ENCODE peak calls at places on chromosomes 2 and 18, in five cellular contexts. K is heart left ventricle, J is fibroblast of lung, S is body of pancreas, B is left ventricle myocardium inferior. X is an unnamed sample. For H3K9me3, the result is how much of the 10 kb centered on the place peaks cover.

GRCh38 chr2:128054104-128054503 is 26.2 kb upstream of the SAP130 start:
- DNase-seq in K (no peak), J (no peak), S (no peak), B (no peak), X (no peak)

GRCh38 chr2:74587664-74588277 is 33.3 kb downstream of the DOK1 start:
- DNase-seq in K (peak), J (peak), S (peak), B (peak), X (peak)

GRCh38 chr2:133371286-133371685 is 197.0 kb downstream of the NCKAP5 start:
- DNase-seq in K (no peak), J (no peak), S (no peak), B (no peak), X (no peak)

GRCh38 chr2:161992526-161992925 is 81.5 kb downstream of the DPP4 start:
- DNase-seq in K (no peak), J (peak), S (no peak), B (no peak), X (no peak)

GRCh38 chr2:42513252-42513918 is 19.6 kb upstream of the KCNG3 start:
- DNase-seq in K (no peak), J (peak), S (peak), B (no peak), X (no peak)

GRCh38 chr18:2417861-2418610 is 153.3 kb downstream of the METTL4 start:
- DNase-seq in K (no peak), J (peak), S (no peak), B (no peak), X (no peak)

GRCh38 chr2:39682078-39682477 is 16.4 kb downstream of the TMEM178A start:
- DNase-seq in K (no peak), J (peak), S (no peak), B (no peak), X (no peak)

GRCh38 chr18:50128506-50129271 is 66.3 kb downstream of the MYO5B start:
- DNase-seq in K (no peak), J (no peak), S (peak), B (no peak), X (no peak)

GRCh38 chr2:84841577-84841976 is 39.3 kb downstream of the TRABD2A start:
- DNase-seq in K (no peak), J (no peak), S (no peak), B (no peak), X (no peak)

GRCh38 chr18:55214969-55215368 is 255.7 kb upstream of the CCDC68 start:
- DNase-seq in K (no peak), J (no peak), S (no peak), B (no peak), X (no peak)

GRCh38 chr18:10900435-10900834 is 248.9 kb downstream of the PIEZO2 start:
- DNase-seq in K (no peak), J (no peak), S (no peak), B (no peak), X (no peak)

GRCh38 chr2:43225093-43225787 is 1.2 kb downstream of the ZFP36L2 start:
- DNase-seq in K (peak), J (peak), S (peak), B (peak), X (peak)

GRCh38 chr18:9417081-9417841 is 58.1 kb upstream of the RALBP1 start:
- DNase-seq in K (no peak), J (peak), S (peak), B (peak), X (no peak)

GRCh38 chr2:15363734-15364133 is 197.4 kb downstream of the NBAS start:
- DNase-seq in K (no peak), J (no peak), S (no peak), B (no peak), X (no peak)

GRCh38 chr2:197628043-197628500 is 47.3 kb downstream of the RFTN2 start:
- DNase-seq in K (no peak), J (peak), S (no peak), B (no peak), X (peak)

GRCh38 chr18:58862851-58863538 is 1.7 kb upstream of the ZNF532 start:
- DNase-seq in K (peak), J (peak), S (no peak), B (peak), X (peak)

GRCh38 chr2:54636425-54637139 is 86.9 kb upstream of the EML6 start:
- DNase-seq in K (no peak), J (no peak), S (peak), B (no peak), X (no peak)

GRCh38 chr18:58314284-58314683 is 270.3 kb downstream of the NEDD4L start:
- DNase-seq in K (no peak), J (peak), S (peak), B (no peak), X (peak)

GRCh38 chr2:233152541-233152940 is 92.4 kb downstream of the INPP5D start:
- DNase-seq in K (peak), J (peak), S (peak), B (peak), X (peak)

GRCh38 chr18:41858761-41859555 is 96.1 kb upstream of the PIK3C3 start:
- DNase-seq in K (no peak), J (no peak), S (no peak), B (no peak), X (no peak)

GRCh38 chr2:189570565-189570964 is 10.0 kb downstream of the SLC40A1 start:
- DNase-seq in K (no peak), J (peak), S (no peak), B (no peak), X (no peak)

GRCh38 chr2:239009001-239009961 is 161.4 kb downstream of the TWIST2 start:
- DNase-seq in K (no peak), J (no peak), S (no peak), B (no peak), X (no peak)

GRCh38 chr2:127735044-127735443 is 33.7 kb downstream of the SFT2D3 start:
- DNase-seq in K (no peak), J (no peak), S (no peak), B (no peak), X (no peak)

GRCh38 chr2:234968633-234969328 is 17.0 kb downstream of the SH3BP4 start:
- DNase-seq in K (no peak), J (no peak), S (peak), B (no peak), X (no peak)

GRCh38 chr2:18516112-18516511 is 44.3 kb downstream of the RDH14 start:
- DNase-seq in K (no peak), J (peak), S (no peak), B (no peak), X (no peak)

GRCh38 chr2:133063792-133064191 is 393.8 kb upstream of the LYPD1 start:
- DNase-seq in K (no peak), J (peak), S (peak), B (no peak), X (no peak)

GRCh38 chr2:145927398-145927951 is 1407.6 kb upstream of the ZEB2 start:
- DNase-seq in K (no peak), J (no peak), S (peak), B (no peak), X (no peak)

GRCh38 chr18:62556397-62556796 is 33.6 kb downstream of the ZCCHC2 start:
- DNase-seq in K (no peak), J (no peak), S (no peak), B (no peak), X (no peak)

GRCh38 chr2:39469807-39470206 is 32.7 kb upstream of the MAP4K3 start:
- DNase-seq in K (no peak), J (peak), S (peak), B (no peak), X (no peak)

GRCh38 chr2:64990823-64991222 is 1.6 kb downstream of the SLC1A4 start:
- DNase-seq in K (no peak), J (no peak), S (no peak), B (no peak), X (no peak)
- H3K4me3 ChIP-seq in K (no peak), J (no peak), S (peak), B (peak), X (peak)

DNA sequence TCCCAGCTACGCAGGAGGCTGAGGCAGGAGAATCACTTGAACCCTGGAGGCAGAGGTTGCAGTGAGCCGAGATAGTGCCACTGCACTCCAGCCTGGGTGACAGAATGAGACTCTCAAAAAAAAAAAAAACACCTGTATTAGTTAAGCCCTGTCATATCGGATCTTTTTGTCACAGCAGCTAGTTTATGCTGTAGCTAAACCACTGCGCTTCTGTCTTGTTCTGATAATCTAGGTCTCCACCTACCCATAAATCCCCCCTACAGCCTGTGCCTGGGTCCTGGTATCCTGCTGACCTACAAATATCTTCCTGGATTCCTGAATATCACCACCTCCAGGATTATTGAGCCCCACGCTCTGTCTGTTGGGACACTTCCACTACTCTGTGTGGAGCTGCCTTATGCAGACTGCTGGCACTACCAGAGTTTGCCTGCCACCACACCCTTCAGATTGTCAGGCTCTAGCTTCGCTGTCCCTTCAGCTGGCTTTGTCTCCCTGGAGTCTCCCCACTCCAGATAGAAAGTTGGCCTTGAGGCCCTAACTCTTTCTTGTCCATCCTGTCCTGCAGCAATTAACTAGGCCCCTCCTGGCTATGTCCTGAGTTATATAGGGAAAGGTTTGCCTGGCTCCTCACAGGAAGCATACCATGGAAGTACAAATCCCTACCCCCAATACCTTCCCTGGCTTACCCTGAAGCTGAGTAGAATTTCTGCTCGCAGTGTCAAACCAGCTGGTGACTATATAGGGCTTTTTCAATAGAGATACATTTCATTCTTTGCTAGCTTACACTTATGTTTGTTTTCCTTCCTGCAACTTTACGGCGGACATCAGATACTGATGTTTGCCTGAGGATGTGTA is 136.0 kb upstream of the SERTAD2 start:
- DNase-seq in K (no peak), J (no peak), S (no peak), B (no peak), X (no peak)
- H3K9me3 ChIP-seq in K (under half), J (under half), S (under half), B (under half), X (under half)

GRCh38 chr18:80249217-80250093 is 2.1 kb upstream of the PARD6G start:
- DNase-seq in K (no peak), J (peak), S (no peak), B (no peak), X (no peak)

GRCh38 chr18:80247403-80247916 is at the start of gene PARD6G:
- DNase-seq in K (peak), J (peak), S (peak), B (peak), X (peak)

GRCh38 chr18:80244956-80245730 is 2.2 kb downstream of the PARD6G start:
- DNase-seq in K (no peak), J (no peak), S (no peak), B (no peak), X (no peak)

GRCh38 chr18:80245781-80246655 is 1.3 kb downstream of the PARD6G start:
- DNase-seq in K (no peak), J (peak), S (no peak), B (no peak), X (no peak)

DNA sequence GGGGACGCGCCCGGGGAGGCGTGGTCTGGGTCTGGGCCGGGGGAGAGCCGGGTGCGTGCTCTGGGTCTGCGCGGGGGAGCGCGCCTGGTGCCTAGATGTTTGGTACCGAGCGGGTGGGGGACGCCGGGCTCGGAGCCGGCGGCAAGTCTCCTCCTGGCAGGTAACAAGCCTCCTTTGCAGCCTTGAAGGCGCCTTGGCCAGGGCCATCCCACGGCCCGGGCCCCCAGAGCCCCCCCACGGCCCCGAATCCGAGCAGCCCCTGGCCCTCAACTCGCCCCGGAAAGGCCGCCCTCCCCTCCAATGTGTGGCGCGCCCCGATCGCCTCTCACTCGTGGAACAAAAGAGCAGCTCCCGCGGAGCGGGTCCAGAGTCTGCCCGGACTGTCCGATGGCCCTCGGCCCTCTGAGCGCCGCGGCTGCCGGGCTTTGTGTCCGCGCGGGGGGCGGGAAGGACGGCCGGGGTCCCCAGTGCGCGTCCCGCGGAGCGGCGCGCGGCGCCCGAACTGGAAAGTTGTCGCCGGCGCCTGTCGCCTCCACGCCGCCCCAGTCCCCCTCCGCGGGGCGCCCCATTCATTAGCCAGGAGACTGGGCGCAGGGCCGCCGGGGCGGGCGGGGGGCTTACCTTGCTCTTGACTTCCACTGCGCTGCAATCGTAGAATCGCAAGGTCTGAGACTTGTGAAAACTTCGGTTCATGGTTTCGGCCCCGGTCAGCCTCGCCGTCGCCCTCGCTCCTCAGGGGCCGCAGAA is 485 bp downstream of the PARD6G start:
- DNase-seq in K (no peak), J (peak), S (peak), B (no peak), X (peak)
- H3K4me3 ChIP-seq in K (peak), J (peak), S (peak), B (peak), X (peak)

GRCh38 chr2:196131949-196132925 is 39.1 kb downstream of the STK17B start:
- DNase-seq in K (no peak), J (peak), S (peak), B (no peak), X (no peak)
- H3K9me3 ChIP-seq in K (half or more), J (under half), S (under half), B (half or more), X (under half)

DNA sequence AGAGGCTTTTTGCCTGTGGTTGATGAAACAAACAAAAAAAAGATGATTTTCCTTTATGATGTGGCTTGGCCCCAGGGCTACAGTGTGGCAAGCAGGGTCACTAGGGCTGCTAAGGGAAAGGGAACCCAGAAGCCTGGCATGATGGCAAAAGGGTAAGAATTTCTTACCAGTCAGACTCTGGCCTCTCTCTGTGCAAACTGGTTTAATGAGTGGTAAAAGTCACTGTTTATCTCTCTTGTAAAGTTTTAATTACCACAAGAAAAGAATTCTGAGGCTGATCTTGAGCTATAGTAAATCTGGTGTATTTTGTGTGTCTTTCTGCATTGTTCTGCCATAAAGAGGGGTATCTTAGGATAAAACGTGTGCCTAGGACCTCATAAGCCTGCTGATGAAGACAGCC is 275.4 kb downstream of the STK39 start:
- DNase-seq in K (no peak), J (no peak), S (no peak), B (no peak), X (no peak)
- H3K4me3 ChIP-seq in K (no peak), J (no peak), S (no peak), B (no peak), X (no peak)

DNA sequence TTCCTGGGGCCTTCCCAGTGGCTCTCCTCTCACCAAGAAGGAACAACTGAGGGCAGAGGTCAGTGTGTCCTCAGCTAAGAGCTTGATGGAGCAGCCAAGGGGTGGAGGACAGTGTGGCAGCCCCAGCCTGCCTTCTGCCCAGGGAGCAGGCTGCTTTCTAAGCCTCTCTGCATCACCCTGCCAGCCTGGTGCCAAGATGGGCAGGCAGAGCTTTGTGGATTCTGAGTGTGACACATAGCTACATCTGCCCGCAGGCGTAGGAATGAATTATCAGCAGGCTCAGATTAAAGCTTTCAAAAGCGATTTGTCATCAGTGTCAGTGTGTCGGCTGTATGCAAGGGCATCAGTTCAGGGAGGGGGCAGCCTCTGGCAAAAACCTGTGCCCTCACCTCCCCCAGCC is 8.7 kb downstream of the MAL start:
- DNase-seq in K (no peak), J (peak), S (no peak), B (no peak), X (no peak)
- H3K9me3 ChIP-seq in K (under half), J (under half), S (under half), B (under half), X (under half)

DNA sequence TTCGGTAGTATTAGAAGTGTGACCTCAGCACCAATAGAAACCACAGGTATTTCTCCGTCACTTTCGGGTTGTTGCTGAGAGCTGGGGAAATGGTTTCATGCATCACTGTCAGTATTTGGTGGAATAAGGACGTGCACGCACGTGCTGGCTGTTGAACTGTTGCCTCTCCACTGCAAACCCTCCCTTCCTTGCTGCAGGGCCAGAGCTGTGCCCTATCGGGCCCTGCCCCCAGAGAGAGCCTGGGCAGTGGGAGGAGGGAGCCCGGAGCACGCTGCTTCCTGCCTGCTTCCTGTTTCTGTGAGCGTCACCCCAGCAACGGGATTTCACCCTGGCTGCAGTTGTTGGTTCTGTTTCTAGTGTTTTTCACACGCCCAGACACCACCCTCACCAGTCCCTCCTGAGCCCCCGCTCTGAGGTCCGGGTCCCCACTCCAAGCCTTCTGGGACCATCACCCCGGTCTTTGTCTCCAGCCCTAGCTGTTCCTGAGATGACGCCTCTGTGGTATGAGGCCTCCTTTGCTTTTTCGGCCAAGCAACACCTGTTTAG is 47.4 kb downstream of the LRRFIP1 start:
- DNase-seq in K (peak), J (peak), S (peak), B (peak), X (peak)
- H3K4me3 ChIP-seq in K (peak), J (no peak), S (no peak), B (peak), X (no peak)

GRCh38 chr18:63965716-63966330 is 4.1 kb upstream of the SERPINB8 start:
- DNase-seq in K (no peak), J (peak), S (no peak), B (no peak), X (no peak)
- H3K9me3 ChIP-seq in K (under half), J (under half), S (under half), B (under half), X (under half)

GRCh38 chr18:74288041-74288440 is 3.7 kb downstream of the CYB5A start:
- DNase-seq in K (no peak), J (no peak), S (peak), B (no peak), X (no peak)
- H3K4me3 ChIP-seq in K (no peak), J (no peak), S (no peak), B (no peak), X (no peak)

GRCh38 chr2:225010804-225011203 is 31.5 kb downstream of the DOCK10 start:
- DNase-seq in K (no peak), J (peak), S (no peak), B (no peak), X (no peak)
- H3K9me3 ChIP-seq in K (under half), J (under half), S (under half), B (under half), X (under half)